ENCODE peak calls at places on chromosomes 4 and X, in six cellular contexts. I, T, P, L, C and H are unnamed samples. For H3K36me3 and H3K4me1, the result is how much of the 10 kb centered on the place peaks cover.

GRCh38 chr4:121953860-121954259 is 2.0 kb upstream of the TRPC3 start:
- DNase-seq in I (no peak), T (no peak), P (no peak), L (no peak), C (peak), H (no peak)

GRCh38 chr4:123433976-123434375 is 37.4 kb downstream of the SPRY1 start:
- DNase-seq in I (no peak), T (no peak), P (no peak), L (no peak), C (no peak), H (no peak)

GRCh38 chrX:116526010-116526409 is 63.2 kb upstream of the CT83 start:
- DNase-seq in I (no peak), T (no peak), P (no peak), L (no peak), C (no peak), H (no peak)

GRCh38 chrX:13001961-13002671 is 27.2 kb downstream of the TMSB4X start:
- DNase-seq in I (peak), T (no peak), P (no peak), L (no peak), C (no peak), H (no peak)

GRCh38 chr4:166838975-166839614 is 395.2 kb downstream of the SPOCK3 start:
- DNase-seq in I (no peak), T (no peak), P (no peak), L (no peak), C (no peak), H (no peak)

GRCh38 chrX:10828640-10829039 is 208.3 kb upstream of the MID1 start:
- DNase-seq in I (no peak), T (no peak), P (no peak), L (no peak), C (no peak), H (no peak)

GRCh38 chr4:25925486-25926201 is 11.6 kb downstream of the SMIM20 start:
- DNase-seq in I (peak), T (no peak), P (peak), L (peak), C (no peak), H (peak)

GRCh38 chr4:15378055-15378454 is 49.8 kb upstream of the C1QTNF7 start:
- DNase-seq in I (peak), T (no peak), P (no peak), L (no peak), C (no peak), H (no peak)

GRCh38 chr4:176538217-176538925 is 218.6 kb downstream of the SPCS3 start:
- DNase-seq in I (peak), T (no peak), P (no peak), L (no peak), C (no peak), H (no peak)

GRCh38 chrX:43939187-43939926 is 33.8 kb downstream of the NDP start:
- DNase-seq in I (peak), T (no peak), P (no peak), L (no peak), C (no peak), H (no peak)

GRCh38 chr4:966266-967112 is 6.9 kb downstream of the DGKQ start:
- DNase-seq in I (no peak), T (no peak), P (peak), L (no peak), C (no peak), H (no peak)

GRCh38 chrX:18424482-18425198 is 768 bp upstream of the CDKL5 start:
- DNase-seq in I (peak), T (peak), P (no peak), L (peak), C (peak), H (peak)

GRCh38 chr4:139453041-139453370 is 915 bp upstream of the RAB33B start:
- DNase-seq in I (peak), T (no peak), P (no peak), L (peak), C (peak), H (no peak)

GRCh38 chr4:53100801-53101581 is 238.9 kb downstream of the RASL11B start:
- DNase-seq in I (peak), T (no peak), P (no peak), L (no peak), C (no peak), H (no peak)

GRCh38 chrX:84160736-84161135 is 27.3 kb downstream of the RPS6KA6 start:
- DNase-seq in I (peak), T (no peak), P (no peak), L (no peak), C (no peak), H (no peak)

GRCh38 chrX:24145340-24146186 is 4.0 kb upstream of the ZFX start:
- DNase-seq in I (peak), T (no peak), P (no peak), L (no peak), C (no peak), H (no peak)

GRCh38 chr4:5824635-5825034 is 68.3 kb downstream of the CRMP1 start:
- DNase-seq in I (peak), T (no peak), P (no peak), L (peak), C (peak), H (no peak)

GRCh38 chr4:56512166-56512565 is 6.6 kb downstream of the ARL9 start:
- DNase-seq in I (peak), T (no peak), P (no peak), L (no peak), C (no peak), H (no peak)

GRCh38 chr4:139835006-139835405 is 169.4 kb downstream of the MGST2 start:
- DNase-seq in I (no peak), T (no peak), P (no peak), L (no peak), C (no peak), H (no peak)

GRCh38 chr4:2906218-2906617 is 57.0 kb downstream of the NOP14 start:
- DNase-seq in I (no peak), T (no peak), P (no peak), L (no peak), C (no peak), H (no peak)

GRCh38 chr4:2900701-2901100 is 57.1 kb downstream of the ADD1 start:
- DNase-seq in I (no peak), T (no peak), P (no peak), L (no peak), C (no peak), H (no peak)

GRCh38 chr4:2901186-2901585 is 57.5 kb downstream of the ADD1 start:
- DNase-seq in I (no peak), T (no peak), P (no peak), L (no peak), C (no peak), H (no peak)

GRCh38 chr4:2905544-2905943 is 57.7 kb downstream of the NOP14 start:
- DNase-seq in I (no peak), T (no peak), P (no peak), L (no peak), C (no peak), H (no peak)

GRCh38 chr4:2902126-2902525 is 58.5 kb downstream of the ADD1 start:
- DNase-seq in I (no peak), T (no peak), P (no peak), L (no peak), C (no peak), H (no peak)
- H3K36me3 ChIP-seq in I (under half), T (half or more), P (under half), L (under half), C (half or more), H (half or more)

DNA sequence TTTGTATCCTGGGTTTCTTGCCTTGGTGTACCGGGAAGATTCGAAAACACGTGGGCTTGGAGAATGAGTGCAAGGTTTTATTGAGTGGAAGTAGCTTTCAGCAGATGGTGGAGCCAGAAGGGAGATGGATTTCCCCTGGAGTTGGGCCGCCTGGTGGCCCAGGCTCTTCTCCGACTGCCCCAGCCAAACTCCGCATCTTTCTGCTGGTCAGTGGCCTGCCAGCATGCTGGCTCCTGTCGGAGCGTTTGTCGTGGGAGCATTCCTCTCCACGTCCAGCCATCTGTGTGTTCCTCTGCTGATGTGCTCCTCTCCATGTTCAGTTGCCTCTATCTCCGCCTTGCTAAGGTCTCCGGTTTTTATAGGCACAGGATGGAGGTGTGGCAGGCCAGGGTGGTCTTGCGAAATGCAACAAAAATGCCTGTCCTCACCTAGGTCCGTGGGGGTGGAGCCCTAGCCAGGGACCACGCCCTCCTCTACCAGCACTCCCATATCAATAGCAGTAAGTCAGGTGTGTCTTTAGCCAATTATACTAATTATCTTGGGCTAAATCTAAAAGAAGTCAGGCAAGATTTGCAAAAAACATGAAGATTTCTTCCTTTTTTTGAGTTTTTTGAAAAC is 745.8 kb upstream of the AMOT start:
- DNase-seq in I (no peak), T (no peak), P (no peak), L (no peak), C (no peak), H (no peak)
- H3K4me1 ChIP-seq in I (under half), T (under half), P (under half), L (under half), C (under half), H (under half)

DNA sequence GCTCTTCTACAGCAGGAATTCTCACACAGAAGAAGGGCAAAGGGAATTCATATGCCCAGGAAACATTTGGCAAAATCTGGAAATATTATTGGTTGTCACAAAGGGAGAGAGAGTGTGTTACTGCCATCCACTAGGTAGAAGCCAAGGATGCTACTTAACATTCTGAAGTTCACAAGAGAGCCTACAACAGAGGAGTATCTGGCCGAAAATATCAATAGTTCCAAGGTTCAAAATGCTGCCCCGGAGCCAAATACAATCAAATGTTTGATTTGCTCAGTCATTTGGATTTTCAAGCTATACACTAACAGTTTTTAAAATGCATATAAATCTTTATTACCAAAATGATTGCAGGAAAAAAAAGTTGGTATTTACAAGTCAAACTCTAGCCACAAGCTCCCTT is 18.8 kb downstream of the OTUD4 start:
- DNase-seq in I (no peak), T (no peak), P (no peak), L (no peak), C (no peak), H (no peak)
- H3K36me3 ChIP-seq in I (under half), T (half or more), P (under half), L (under half), C (half or more), H (half or more)

GRCh38 chr4:8725845-8726244 is 133.3 kb downstream of the CPZ start:
- DNase-seq in I (no peak), T (peak), P (no peak), L (no peak), C (no peak), H (peak)

GRCh38 chr4:8727546-8728510 is 135.3 kb downstream of the CPZ start:
- DNase-seq in I (no peak), T (peak), P (no peak), L (no peak), C (peak), H (peak)

GRCh38 chr4:8728536-8729407 is 136.2 kb downstream of the CPZ start:
- DNase-seq in I (no peak), T (peak), P (no peak), L (no peak), C (peak), H (peak)

GRCh38 chr4:8726344-8726851 is 133.8 kb downstream of the CPZ start:
- DNase-seq in I (no peak), T (peak), P (no peak), L (no peak), C (no peak), H (peak)

GRCh38 chr4:8727131-8727530 is 134.6 kb downstream of the CPZ start:
- DNase-seq in I (no peak), T (peak), P (no peak), L (no peak), C (no peak), H (peak)
- H3K4me1 ChIP-seq in I (under half), T (under half), P (under half), L (under half), C (under half), H (under half)

DNA sequence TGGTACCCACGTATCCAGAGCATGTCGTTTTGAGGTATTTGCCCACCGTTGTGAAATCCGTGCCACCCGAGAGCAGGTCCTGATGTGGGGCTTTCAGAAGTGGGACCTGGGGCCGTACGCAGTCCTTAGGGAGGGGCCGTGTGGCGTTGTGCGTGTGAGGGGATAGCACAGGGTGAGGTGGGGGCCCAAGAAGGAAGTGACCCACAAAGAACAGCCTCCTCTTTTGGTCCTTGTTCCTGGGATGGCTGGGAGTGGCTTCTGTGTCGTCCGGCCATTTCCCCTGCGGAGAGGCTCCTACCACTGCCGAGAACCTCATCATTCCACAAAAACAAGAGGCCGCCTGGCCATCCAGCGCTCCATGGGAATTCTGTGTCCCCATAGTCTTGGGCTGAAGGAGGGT is 17.0 kb upstream of the MSANTD1 start:
- DNase-seq in I (no peak), T (no peak), P (no peak), L (no peak), C (no peak), H (no peak)
- H3K36me3 ChIP-seq in I (under half), T (half or more), P (under half), L (under half), C (half or more), H (half or more)

GRCh38 chr4:13988347-13989265 is 361.1 kb upstream of the BOD1L1 start:
- DNase-seq in I (peak), T (peak), P (no peak), L (no peak), C (no peak), H (no peak)
- H3K4me1 ChIP-seq in I (under half), T (under half), P (under half), L (under half), C (under half), H (under half)

DNA sequence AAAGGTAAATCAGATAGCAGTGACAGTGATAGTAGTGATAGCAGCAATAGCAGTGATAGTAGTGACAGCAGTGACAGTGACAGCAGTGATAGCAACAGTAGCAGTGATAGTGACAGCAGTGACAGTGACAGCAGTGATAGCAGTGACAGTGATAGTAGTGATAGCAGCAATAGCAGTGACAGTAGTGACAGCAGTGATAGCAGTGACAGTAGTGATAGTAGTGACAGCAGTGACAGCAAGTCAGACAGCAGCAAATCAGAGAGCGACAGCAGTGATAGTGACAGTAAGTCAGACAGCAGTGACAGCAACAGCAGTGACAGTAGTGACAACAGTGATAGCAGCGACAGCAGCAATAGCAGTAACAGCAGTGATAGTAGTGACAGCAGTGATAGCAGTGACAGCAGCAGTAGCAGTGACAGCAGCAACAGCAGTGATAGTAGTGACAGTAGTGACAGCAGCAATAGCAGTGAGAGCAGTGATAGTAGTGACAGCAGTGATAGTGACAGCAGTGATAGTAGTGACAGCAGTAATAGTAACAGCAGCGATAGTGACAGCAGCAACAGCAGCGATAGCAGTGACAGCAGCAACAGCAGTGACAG is 6.1 kb downstream of the DSPP start:
- DNase-seq in I (no peak), T (no peak), P (no peak), L (no peak), C (no peak), H (no peak)
- H3K36me3 ChIP-seq in I (under half), T (under half), P (under half), L (under half), C (under half), H (under half)

GRCh38 chr4:186726150-186726439 is 2.4 kb upstream of the FAT1 start:
- DNase-seq in I (no peak), T (no peak), P (no peak), L (no peak), C (no peak), H (no peak)
- H3K4me1 ChIP-seq in I (under half), T (under half), P (under half), L (under half), C (under half), H (under half)

DNA sequence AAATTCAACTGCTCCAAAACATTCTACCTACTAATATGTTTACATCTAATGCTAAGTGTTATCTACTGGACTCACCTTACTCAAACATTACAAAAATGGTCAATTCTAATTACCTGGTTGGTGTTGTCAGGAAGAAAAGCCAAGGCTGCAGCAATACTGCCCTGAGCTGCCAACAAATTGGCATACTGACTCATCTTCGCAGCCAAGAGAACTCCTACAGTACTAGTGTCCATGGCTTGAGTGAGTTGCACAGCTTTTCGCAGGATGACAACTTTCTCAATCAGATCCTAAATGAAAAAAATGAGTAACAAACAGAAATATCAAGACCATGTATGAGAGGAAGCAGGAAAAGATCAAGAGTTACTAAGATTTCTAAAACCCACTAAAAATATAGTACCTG is 39.6 kb downstream of the SEC31A start:
- DNase-seq in I (no peak), T (no peak), P (no peak), L (no peak), C (no peak), H (no peak)
- H3K36me3 ChIP-seq in I (under half), T (half or more), P (under half), L (under half), C (half or more), H (half or more)

DNA sequence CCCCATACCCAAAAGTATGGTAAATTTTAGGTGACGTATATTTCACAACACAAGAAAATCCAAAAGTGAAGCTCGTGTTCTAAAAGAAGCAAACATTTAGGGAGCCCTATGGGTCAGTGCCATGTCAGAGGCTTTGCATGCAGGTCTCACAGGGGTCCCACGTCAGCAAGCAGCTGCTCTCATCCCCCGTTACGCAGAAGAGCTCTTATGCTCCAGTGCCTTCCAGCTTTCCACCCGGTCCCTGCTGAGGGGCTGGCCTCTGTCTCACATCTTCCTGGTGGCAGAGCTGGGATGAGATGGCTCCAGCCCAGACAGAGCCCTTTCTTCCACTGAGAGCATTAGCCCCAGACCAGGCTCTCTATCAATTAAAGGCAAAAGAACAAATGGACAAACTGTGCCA is 82.0 kb downstream of the IRF2 start:
- DNase-seq in I (no peak), T (no peak), P (no peak), L (no peak), C (no peak), H (no peak)
- H3K4me1 ChIP-seq in I (under half), T (under half), P (under half), L (under half), C (under half), H (under half)